ENCODE peak calls at places on chromosome 16, in five cellular contexts. X is IMR-90, Z is H1, L is H9, J is neuronal stem cell. U is an unnamed sample.

GRCh38 chr16:89115216-89115949 is 21.7 kb downstream of the ACSF3 start:
- DNase-seq in L (no peak), J (no peak), X (no peak), Z (no peak), U (no peak)

GRCh38 chr16:30185683-30186421 is 2.5 kb downstream of the CORO1A start:
- DNase-seq in L (no peak), J (no peak), X (no peak), Z (peak), U (no peak)

GRCh38 chr16:1916654-1916990 is 1.6 kb downstream of the HS3ST6 start:
- DNase-seq in Z (no peak), X (no peak), L (no peak), J (no peak), U (peak)

GRCh38 chr16:79642652-79643051 is 42.1 kb upstream of the MAF start:
- DNase-seq in J (no peak), L (no peak), Z (no peak), X (no peak), U (no peak)

GRCh38 chr16:56636616-56637413 is 1.7 kb upstream of the MT1A start:
- DNase-seq in Z (no peak), L (no peak), J (no peak), X (no peak), U (no peak)

GRCh38 chr16:85141491-85142128 is 29.3 kb upstream of the CIBAR2 start:
- DNase-seq in X (no peak), L (no peak), Z (no peak), J (no peak), U (no peak)

GRCh38 chr16:66988197-66988788 is at the start of gene CES4A:
- DNase-seq in J (no peak), L (no peak), Z (no peak), X (peak), U (no peak)

GRCh38 chr16:85227924-85228462 is 115.7 kb upstream of the CIBAR2 start:
- DNase-seq in J (no peak), Z (no peak), X (peak), L (no peak), U (peak)

GRCh38 chr16:82776466-82777146 is 149.8 kb downstream of the CDH13 start:
- DNase-seq in L (no peak), X (no peak), Z (no peak), J (no peak), U (no peak)

GRCh38 chr16:65655802-65656201 is 533.9 kb upstream of the CDH11 start:
- DNase-seq in J (no peak), L (no peak), X (no peak), Z (no peak), U (no peak)

GRCh38 chr16:65660390-65660789 is 538.5 kb upstream of the CDH11 start:
- DNase-seq in L (no peak), Z (no peak), J (no peak), X (peak), U (no peak)

GRCh38 chr16:65657051-65657450 is 535.2 kb upstream of the CDH11 start:
- DNase-seq in Z (no peak), L (no peak), X (no peak), J (no peak), U (no peak)

GRCh38 chr16:65658339-65659275 is 536.7 kb upstream of the CDH11 start:
- DNase-seq in X (peak), Z (no peak), J (no peak), L (no peak), U (peak)

DNA sequence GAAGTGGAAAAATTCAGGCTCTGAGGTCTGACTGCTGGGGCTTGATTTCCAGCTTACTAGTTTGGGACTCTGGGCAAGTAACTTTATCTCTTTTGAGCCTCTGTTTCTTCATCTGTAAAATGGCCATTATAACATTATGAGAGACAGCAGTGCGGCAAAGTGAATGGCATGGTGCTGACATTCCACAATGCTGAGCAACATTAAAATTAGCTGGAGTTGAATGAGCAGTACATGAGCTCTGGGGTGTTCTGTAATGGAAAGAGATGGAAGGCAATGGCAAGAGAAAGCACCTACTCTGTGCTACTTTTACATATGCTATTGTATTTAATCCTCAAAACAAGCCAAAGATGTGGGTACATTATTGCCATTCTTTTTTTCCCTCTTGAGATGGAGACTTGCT is 535.7 kb upstream of the CDH11 start:
- DNase-seq in X (no peak), J (no peak), Z (no peak), L (no peak), U (no peak)
- H2BK120ac ChIP-seq in X (no peak), J (no peak), Z (no peak), L (no peak), U (no peak)

GRCh38 chr16:68993421-68993820 is 112.0 kb upstream of the HAS3 start:
- DNase-seq in L (no peak), J (no peak), Z (no peak), X (no peak), U (no peak)
- H3K4me2 ChIP-seq in L (no peak), J (no peak), Z (no peak), X (peak), U (no peak)

GRCh38 chr16:9235837-9236236 is 144.4 kb downstream of the HAPSTR1 start:
- DNase-seq in J (no peak), Z (no peak), X (no peak), L (no peak), U (no peak)
- H2BK120ac ChIP-seq in J (no peak), Z (no peak), X (no peak), L (no peak), U (no peak)

DNA sequence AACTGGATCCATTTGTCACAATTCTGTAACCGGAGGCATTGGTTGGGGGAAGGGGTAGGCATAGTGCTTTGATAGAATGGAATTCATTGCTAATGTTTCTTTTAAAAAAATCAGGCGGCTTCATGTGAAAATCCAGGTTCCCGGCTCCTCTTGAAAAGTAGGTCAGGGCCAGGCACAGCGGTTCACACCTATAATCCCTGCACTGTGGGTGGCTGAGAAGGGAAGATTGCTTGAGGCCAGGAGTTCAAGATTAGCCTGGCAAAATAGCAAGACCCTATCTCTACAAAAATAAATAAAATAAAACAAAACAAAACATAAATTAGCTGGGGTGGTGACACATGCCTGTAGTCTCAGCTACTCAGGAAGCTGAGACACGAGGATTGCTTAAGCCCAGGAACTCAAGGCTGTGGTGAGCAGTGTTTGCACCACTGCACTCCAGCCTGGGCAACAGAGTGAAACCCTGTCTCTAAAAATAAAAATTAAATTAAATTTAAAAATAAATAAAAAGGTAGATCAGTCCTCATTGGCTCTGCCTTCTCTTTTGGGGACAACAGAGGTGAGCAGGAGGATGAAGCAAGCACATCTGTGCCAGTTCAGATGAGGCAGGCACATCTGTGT is 466.5 kb downstream of the HS3ST4 start:
- DNase-seq in Z (no peak), L (no peak), X (no peak), J (no peak), U (peak)
- H3K4me2 ChIP-seq in Z (no peak), L (no peak), X (no peak), J (no peak), U (no peak)

DNA sequence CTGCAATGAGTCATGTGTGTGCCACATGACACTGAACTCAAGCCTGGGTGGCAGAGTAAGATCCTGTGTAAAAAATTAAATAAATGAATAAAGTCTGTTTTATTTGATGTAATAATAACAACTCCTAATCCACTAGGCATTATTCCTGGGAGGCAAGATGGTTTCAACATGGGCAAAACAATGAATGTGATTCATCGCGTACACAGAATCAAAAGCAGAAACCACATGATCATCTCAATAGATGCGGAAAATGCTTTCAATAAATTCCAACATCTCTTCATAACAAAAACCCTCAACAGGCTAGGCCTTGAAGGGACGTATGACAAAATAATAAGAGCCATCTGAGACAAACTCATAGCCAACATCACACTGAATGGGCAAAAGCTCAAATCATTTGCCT is 195.4 kb downstream of the CDH11 start:
- DNase-seq in L (no peak), Z (no peak), J (no peak), X (no peak), U (no peak)
- H2BK120ac ChIP-seq in L (no peak), Z (no peak), J (no peak), X (no peak), U (no peak)

DNA sequence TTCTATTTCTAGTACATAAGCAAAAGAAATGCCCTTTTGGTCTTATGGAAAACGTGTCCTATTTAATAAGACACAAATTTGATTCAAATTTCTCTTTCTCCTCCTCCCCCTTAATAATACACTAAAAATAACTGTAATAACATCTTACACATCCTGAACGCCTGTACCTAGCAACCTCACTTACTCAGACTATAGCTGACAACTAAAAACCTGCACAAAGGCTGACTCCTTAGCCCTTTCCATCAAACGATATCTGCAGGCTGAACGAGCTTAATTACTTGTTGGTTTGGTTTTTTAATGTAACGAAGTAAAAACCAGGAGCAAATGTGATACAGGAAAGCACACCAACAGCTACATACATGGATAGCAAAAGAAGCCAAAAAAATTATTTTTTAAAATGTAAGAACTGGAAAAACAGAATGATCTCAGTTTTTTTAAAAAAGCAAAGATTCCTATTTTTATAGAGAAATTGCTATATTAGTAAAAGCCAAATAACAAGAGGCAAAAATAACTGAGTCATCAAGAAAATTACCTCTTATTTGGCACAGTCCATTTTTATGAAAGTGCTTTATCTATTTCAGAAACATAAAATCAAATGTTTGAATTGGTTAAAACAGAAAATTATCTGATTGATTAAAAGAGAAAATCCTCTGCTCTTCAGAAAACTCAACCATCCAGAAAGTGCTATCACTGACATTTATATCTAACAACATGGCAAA is 23.5 kb downstream of the ADCY9 start:
- DNase-seq in L (no peak), J (no peak), Z (no peak), X (no peak), U (no peak)
- H3K4me2 ChIP-seq in L (no peak), J (no peak), Z (no peak), X (no peak), U (no peak)

GRCh38 chr16:28041615-28042014 is 21.9 kb downstream of the GSG1L start:
- DNase-seq in J (no peak), X (no peak), Z (no peak), L (no peak), U (no peak)
- H2BK120ac ChIP-seq in J (no peak), X (no peak), Z (no peak), L (no peak), U (no peak)

U was measured in mesendoderm.